ENCODE peak calls at places on chromosome 21, in four cellular contexts. G is epithelial cell of esophagus, H is M059J, C is right lobe of liver. X is an unnamed sample.

GRCh38 chr21:31873275-31873695 is 465 bp downstream of the HUNK start:
- DNase-seq in G (no peak), H (no peak), C (no peak), X (peak; percentile 47)

GRCh38 chr21:33076600-33077329 is 6.8 kb downstream of the OLIG1 start:
- DNase-seq in G (no peak), H (no peak), C (no peak), X (no peak)

GRCh38 chr21:35616090-35616489 is 444.2 kb downstream of the SETD4 start:
- DNase-seq in G (peak; percentile 59), H (peak; percentile 45), C (no peak), X (no peak)

GRCh38 chr21:42423197-42423675 is 19.5 kb downstream of the UBASH3A start:
- DNase-seq in G (no peak), H (no peak), C (no peak), X (peak; percentile 36)

GRCh38 chr21:42010507-42011493 is 640 bp upstream of the ZBTB21 start:
- DNase-seq in G (peak; percentile 24), H (peak; percentile 27), C (peak; percentile 84), X (peak; percentile 41)

GRCh38 chr21:36753556-36753955 is 54.6 kb downstream of the SIM2 start:
- DNase-seq in G (peak; percentile 49), H (peak; percentile 84), C (no peak), X (no peak)

GRCh38 chr21:33025471-33026298 is at the start of gene OLIG2:
- DNase-seq in G (no peak), H (peak; percentile 42), C (no peak), X (no peak)

GRCh38 chr21:41086551-41086950 is 81.4 kb upstream of the BACE2 start:
- DNase-seq in G (no peak), H (no peak), C (no peak), X (no peak)

GRCh38 chr21:36606292-36606982 is 92.5 kb upstream of the SIM2 start:
- DNase-seq in G (no peak), H (no peak), C (no peak), X (no peak)

GRCh38 chr21:31728952-31729351 is 3.0 kb downstream of the SCAF4 start:
- DNase-seq in G (no peak), H (no peak), C (no peak), X (no peak)

GRCh38 chr21:42346866-42347600 is 3.8 kb downstream of the TFF2 start:
- DNase-seq in G (no peak), H (no peak), C (no peak), X (no peak)

GRCh38 chr21:37098756-37099155 is 25.7 kb downstream of the TTC3 start:
- DNase-seq in G (no peak), H (no peak), C (no peak), X (no peak)

GRCh38 chr21:42614391-42614790 is 39.0 kb upstream of the PDE9A start:
- DNase-seq in G (no peak), H (no peak), C (no peak), X (no peak)

GRCh38 chr21:31750843-31751242 is 18.9 kb upstream of the SCAF4 start:
- DNase-seq in G (peak; percentile 63), H (peak; percentile 72), C (no peak), X (no peak)

GRCh38 chr21:45613396-45613795 is 30.1 kb upstream of the PCBP3 start:
- DNase-seq in G (no peak), H (no peak), C (no peak), X (peak; percentile 22)

GRCh38 chr21:15993951-15994350 is 264.2 kb downstream of the USP25 start:
- DNase-seq in G (no peak), H (no peak), C (no peak), X (no peak)

GRCh38 chr21:42737969-42738590 is 84.7 kb downstream of the PDE9A start:
- DNase-seq in G (no peak), H (no peak), C (peak; percentile 93), X (peak; percentile 24)

GRCh38 chr21:39051561-39051949 is 131.7 kb downstream of the PSMG1 start:
- DNase-seq in G (peak; percentile 99), H (peak; percentile 84), C (no peak), X (no peak)

GRCh38 chr21:25964009-25964408 is 206.6 kb downstream of the APP start:
- DNase-seq in G (peak; percentile 80), H (peak; percentile 24), C (no peak), X (no peak)

GRCh38 chr21:42809577-42810440 is 69.5 kb downstream of the WDR4 start:
- DNase-seq in G (no peak), H (no peak), C (no peak), X (no peak)

GRCh38 chr21:41142051-41142795 is 25.7 kb upstream of the BACE2 start:
- DNase-seq in G (peak; percentile 86), H (peak; percentile 91), C (no peak), X (no peak)

GRCh38 chr21:34808569-34809204 is 139.9 kb downstream of the CLIC6 start:
- DNase-seq in G (peak; percentile 60), H (peak; percentile 87), C (no peak), X (no peak)

GRCh38 chr21:26934383-26934782 is 32.5 kb downstream of the ADAMTS5 start:
- DNase-seq in G (no peak), H (peak; percentile 81), C (no peak), X (no peak)

GRCh38 chr21:32412998-32413504 is 545 bp downstream of the EVA1C start:
- DNase-seq in G (peak; percentile 40), H (no peak), C (peak; percentile 58), X (peak; percentile 72)

GRCh38 chr21:45747802-45748445 is 104.4 kb downstream of the PCBP3 start:
- DNase-seq in G (peak; percentile 8), H (peak; percentile 83), C (no peak), X (no peak)

GRCh38 chr21:41762236-41762635 is 4.6 kb downstream of the RIPK4 start:
- DNase-seq in G (no peak), H (no peak), C (no peak), X (no peak)

GRCh38 chr21:28781602-28782274 is 210.9 kb downstream of the LTN1 start:
- DNase-seq in G (peak; percentile 46), H (peak; percentile 29), C (no peak), X (no peak)

GRCh38 chr21:45335761-45336534 is 48.3 kb upstream of the POFUT2 start:
- DNase-seq in G (no peak), H (no peak), C (peak; percentile 49), X (peak; percentile 48)

GRCh38 chr21:32544697-32545096 is 40.6 kb downstream of the TCP10L start:
- DNase-seq in G (no peak), H (no peak), C (no peak), X (no peak)

GRCh38 chr21:45270306-45270821 is 17.3 kb downstream of the POFUT2 start:
- DNase-seq in G (no peak), H (no peak), C (peak; percentile 52), X (peak; percentile 46)

GRCh38 chr21:42440187-42440792 is 36.6 kb downstream of the UBASH3A start:
- DNase-seq in G (no peak), H (no peak), C (no peak), X (no peak)

GRCh38 chr21:37292946-37293345 is 25.8 kb upstream of the VPS26C start:
- DNase-seq in G (no peak), H (peak; percentile 9), C (no peak), X (no peak)

GRCh38 chr21:15054089-15054488 is 10.7 kb downstream of the NRIP1 start:
- DNase-seq in G (no peak), H (no peak), C (no peak), X (no peak)

GRCh38 chr21:23986214-23986613 is 1621.1 kb downstream of the MRPL39 start:
- DNase-seq in G (peak; percentile 2), H (no peak), C (no peak), X (no peak)